ENCODE peak calls at places on chromosomes 5 and 9, in nine cellular contexts. One of them, this sample, is unnamed.

GRCh38 chr5:1724822-1725602 is 74.6 kb downstream of the MRPL36 start:
- DNase-seq in adrenal gland: peak
- DNase-seq in A549: no peak
- DNase-seq in suprapubic skin: no peak
- DNase-seq in spleen: no peak
- DNase-seq in sigmoid colon: peak
- DNase-seq in ovary: no peak
- DNase-seq in IMR-90: no peak
- DNase-seq in stomach: peak
- DNase-seq in this sample: no peak

GRCh38 chr9:100350188-100350587 is 2.6 kb downstream of the TEX10 start:
- DNase-seq in A549: no peak
- DNase-seq in sigmoid colon: no peak
- DNase-seq in IMR-90: no peak
- DNase-seq in suprapubic skin: no peak
- DNase-seq in ovary: no peak
- DNase-seq in stomach: no peak
- DNase-seq in adrenal gland: no peak
- DNase-seq in spleen: no peak
- DNase-seq in this sample: no peak

GRCh38 chr5:134240421-134240962 is 14.6 kb upstream of the PPP2CA start:
- DNase-seq in adrenal gland: peak
- DNase-seq in ovary: no peak
- DNase-seq in stomach: no peak
- DNase-seq in suprapubic skin: no peak
- DNase-seq in spleen: no peak
- DNase-seq in IMR-90: peak
- DNase-seq in sigmoid colon: no peak
- DNase-seq in A549: peak
- DNase-seq in this sample: no peak

GRCh38 chr9:34158362-34158869 is 20.4 kb upstream of the UBAP1 start:
- DNase-seq in adrenal gland: no peak
- DNase-seq in spleen: peak
- DNase-seq in stomach: no peak
- DNase-seq in sigmoid colon: no peak
- DNase-seq in IMR-90: peak
- DNase-seq in suprapubic skin: no peak
- DNase-seq in ovary: no peak
- DNase-seq in A549: peak
- DNase-seq in this sample: no peak

GRCh38 chr5:172188033-172188892 is at the start of gene STK10:
- DNase-seq in stomach: peak
- DNase-seq in adrenal gland: peak
- DNase-seq in ovary: peak
- DNase-seq in suprapubic skin: peak
- DNase-seq in IMR-90: peak
- DNase-seq in spleen: peak
- DNase-seq in A549: peak
- DNase-seq in sigmoid colon: peak
- DNase-seq in this sample: peak

GRCh38 chr5:155953335-155953734 is 373.6 kb upstream of the SGCD start:
- DNase-seq in adrenal gland: no peak
- DNase-seq in A549: no peak
- DNase-seq in sigmoid colon: no peak
- DNase-seq in stomach: no peak
- DNase-seq in spleen: no peak
- DNase-seq in suprapubic skin: no peak
- DNase-seq in IMR-90: peak
- DNase-seq in ovary: no peak
- DNase-seq in this sample: no peak

GRCh38 chr5:140791111-140791510 is 3.5 kb upstream of the PCDHA2 start:
- DNase-seq in suprapubic skin: no peak
- DNase-seq in spleen: no peak
- DNase-seq in A549: no peak
- DNase-seq in ovary: no peak
- DNase-seq in stomach: no peak
- DNase-seq in adrenal gland: no peak
- DNase-seq in IMR-90: no peak
- DNase-seq in sigmoid colon: no peak
- DNase-seq in this sample: no peak

GRCh38 chr9:14806941-14807340 is 84.4 kb upstream of the CER1 start:
- DNase-seq in adrenal gland: no peak
- DNase-seq in sigmoid colon: no peak
- DNase-seq in suprapubic skin: no peak
- DNase-seq in spleen: no peak
- DNase-seq in ovary: no peak
- DNase-seq in IMR-90: no peak
- DNase-seq in A549: no peak
- DNase-seq in stomach: no peak
- DNase-seq in this sample: no peak

GRCh38 chr9:133566817-133567216 is 32.3 kb downstream of the ADAMTSL2 start:
- DNase-seq in sigmoid colon: no peak
- DNase-seq in stomach: no peak
- DNase-seq in A549: no peak
- DNase-seq in ovary: no peak
- DNase-seq in adrenal gland: no peak
- DNase-seq in spleen: no peak
- DNase-seq in IMR-90: no peak
- DNase-seq in suprapubic skin: no peak
- DNase-seq in this sample: no peak

GRCh38 chr9:132439153-132439552 is 29.1 kb downstream of the CFAP77 start:
- DNase-seq in spleen: no peak
- DNase-seq in ovary: no peak
- DNase-seq in sigmoid colon: no peak
- DNase-seq in A549: no peak
- DNase-seq in stomach: no peak
- DNase-seq in adrenal gland: no peak
- DNase-seq in IMR-90: no peak
- DNase-seq in suprapubic skin: no peak
- DNase-seq in this sample: no peak

GRCh38 chr5:136064510-136064909 is 35.7 kb downstream of the TGFBI start:
- DNase-seq in ovary: no peak
- DNase-seq in adrenal gland: peak
- DNase-seq in A549: no peak
- DNase-seq in spleen: no peak
- DNase-seq in stomach: no peak
- DNase-seq in sigmoid colon: no peak
- DNase-seq in suprapubic skin: no peak
- DNase-seq in IMR-90: no peak
- DNase-seq in this sample: no peak

GRCh38 chr9:136400038-136400834 is at the start of gene SNAPC4:
- DNase-seq in A549: peak
- DNase-seq in spleen: peak
- DNase-seq in IMR-90: peak
- DNase-seq in ovary: peak
- DNase-seq in suprapubic skin: peak
- DNase-seq in sigmoid colon: peak
- DNase-seq in stomach: peak
- DNase-seq in adrenal gland: peak
- DNase-seq in this sample: peak

GRCh38 chr9:95719354-95719753 is 156.1 kb upstream of the ERCC6L2 start:
- DNase-seq in sigmoid colon: no peak
- DNase-seq in ovary: no peak
- DNase-seq in suprapubic skin: no peak
- DNase-seq in stomach: no peak
- DNase-seq in A549: no peak
- DNase-seq in IMR-90: no peak
- DNase-seq in adrenal gland: no peak
- DNase-seq in spleen: no peak
- DNase-seq in this sample: no peak

GRCh38 chr9:95721132-95721531 is 154.4 kb upstream of the ERCC6L2 start:
- DNase-seq in stomach: peak
- DNase-seq in ovary: no peak
- DNase-seq in adrenal gland: no peak
- DNase-seq in IMR-90: no peak
- DNase-seq in suprapubic skin: no peak
- DNase-seq in A549: no peak
- DNase-seq in sigmoid colon: no peak
- DNase-seq in spleen: no peak
- DNase-seq in this sample: no peak

GRCh38 chr9:95720496-95720895 is 155.0 kb upstream of the ERCC6L2 start:
- DNase-seq in stomach: no peak
- DNase-seq in sigmoid colon: no peak
- DNase-seq in adrenal gland: no peak
- DNase-seq in IMR-90: no peak
- DNase-seq in suprapubic skin: no peak
- DNase-seq in A549: no peak
- DNase-seq in spleen: no peak
- DNase-seq in ovary: no peak
- DNase-seq in this sample: no peak

GRCh38 chr9:95724253-95724991 is 151.1 kb upstream of the ERCC6L2 start:
- DNase-seq in IMR-90: no peak
- DNase-seq in suprapubic skin: no peak
- DNase-seq in sigmoid colon: no peak
- DNase-seq in stomach: no peak
- DNase-seq in ovary: no peak
- DNase-seq in A549: no peak
- DNase-seq in spleen: no peak
- DNase-seq in adrenal gland: no peak
- DNase-seq in this sample: peak

DNA sequence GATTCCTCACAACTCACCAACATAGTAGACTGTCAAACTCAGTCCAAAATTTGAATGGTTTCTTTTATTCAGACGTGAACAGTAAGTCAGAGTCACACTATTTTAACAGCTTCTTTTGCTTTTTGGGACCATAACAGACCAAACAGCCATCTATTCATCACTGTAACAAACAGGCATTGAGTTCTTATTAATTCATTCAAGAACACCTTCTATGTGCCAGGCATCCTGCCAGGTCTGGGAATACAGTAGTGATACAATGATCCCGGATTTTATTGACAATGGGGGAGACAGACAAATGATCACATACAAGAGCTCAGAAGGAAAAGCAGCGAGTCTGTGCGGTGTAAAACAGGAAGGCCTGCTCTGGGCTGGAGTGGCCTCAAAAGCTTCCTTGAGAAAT is 153.3 kb upstream of the ERCC6L2 start:
- DNase-seq in sigmoid colon: no peak
- DNase-seq in stomach: peak
- DNase-seq in spleen: no peak
- DNase-seq in suprapubic skin: no peak
- DNase-seq in A549: no peak
- DNase-seq in ovary: no peak
- DNase-seq in adrenal gland: no peak
- DNase-seq in IMR-90: no peak
- DNase-seq in this sample: no peak
- TF ChIP-seq POLR2A in sigmoid colon: no peak
- TF ChIP-seq POLR2A in stomach: no peak
- TF ChIP-seq POLR2A in spleen: no peak
- TF ChIP-seq POLR2A in suprapubic skin: no peak
- TF ChIP-seq POLR2A in A549: no peak
- TF ChIP-seq POLR2A in ovary: no peak
- TF ChIP-seq POLR2A in adrenal gland: no peak
- TF ChIP-seq POLR2A in IMR-90: no peak
- TF ChIP-seq POLR2A in this sample: no peak

GRCh38 chr9:134811673-134812668 is 68.6 kb upstream of the FCN2 start:
- DNase-seq in sigmoid colon: no peak
- DNase-seq in stomach: no peak
- DNase-seq in adrenal gland: no peak
- DNase-seq in A549: no peak
- DNase-seq in ovary: no peak
- DNase-seq in spleen: no peak
- DNase-seq in IMR-90: peak
- DNase-seq in suprapubic skin: no peak
- DNase-seq in this sample: no peak

GRCh38 chr9:134808393-134808792 is 72.2 kb upstream of the FCN2 start:
- DNase-seq in ovary: no peak
- DNase-seq in sigmoid colon: no peak
- DNase-seq in spleen: no peak
- DNase-seq in stomach: no peak
- DNase-seq in IMR-90: no peak
- DNase-seq in A549: no peak
- DNase-seq in suprapubic skin: no peak
- DNase-seq in adrenal gland: no peak
- DNase-seq in this sample: no peak

GRCh38 chr9:134809296-134809695 is 71.3 kb upstream of the FCN2 start:
- DNase-seq in ovary: no peak
- DNase-seq in IMR-90: no peak
- DNase-seq in suprapubic skin: no peak
- DNase-seq in A549: no peak
- DNase-seq in sigmoid colon: no peak
- DNase-seq in spleen: no peak
- DNase-seq in adrenal gland: no peak
- DNase-seq in stomach: no peak
- DNase-seq in this sample: no peak

GRCh38 chr9:134813841-134814240 is 66.8 kb upstream of the FCN2 start:
- DNase-seq in ovary: no peak
- DNase-seq in spleen: no peak
- DNase-seq in stomach: no peak
- DNase-seq in sigmoid colon: no peak
- DNase-seq in suprapubic skin: no peak
- DNase-seq in A549: no peak
- DNase-seq in adrenal gland: no peak
- DNase-seq in IMR-90: no peak
- DNase-seq in this sample: no peak

GRCh38 chr9:134811079-134811672 is 69.4 kb upstream of the FCN2 start:
- DNase-seq in IMR-90: no peak
- DNase-seq in adrenal gland: no peak
- DNase-seq in A549: no peak
- DNase-seq in sigmoid colon: no peak
- DNase-seq in stomach: no peak
- DNase-seq in ovary: no peak
- DNase-seq in spleen: no peak
- DNase-seq in suprapubic skin: no peak
- DNase-seq in this sample: no peak
- TF ChIP-seq CTCF in IMR-90: no peak
- TF ChIP-seq CTCF in adrenal gland: no peak
- TF ChIP-seq CTCF in A549: no peak
- TF ChIP-seq CTCF in sigmoid colon: no peak
- TF ChIP-seq CTCF in stomach: no peak
- TF ChIP-seq CTCF in ovary: no peak
- TF ChIP-seq CTCF in spleen: no peak
- TF ChIP-seq CTCF in suprapubic skin: no peak
- TF ChIP-seq CTCF in this sample: no peak

DNA sequence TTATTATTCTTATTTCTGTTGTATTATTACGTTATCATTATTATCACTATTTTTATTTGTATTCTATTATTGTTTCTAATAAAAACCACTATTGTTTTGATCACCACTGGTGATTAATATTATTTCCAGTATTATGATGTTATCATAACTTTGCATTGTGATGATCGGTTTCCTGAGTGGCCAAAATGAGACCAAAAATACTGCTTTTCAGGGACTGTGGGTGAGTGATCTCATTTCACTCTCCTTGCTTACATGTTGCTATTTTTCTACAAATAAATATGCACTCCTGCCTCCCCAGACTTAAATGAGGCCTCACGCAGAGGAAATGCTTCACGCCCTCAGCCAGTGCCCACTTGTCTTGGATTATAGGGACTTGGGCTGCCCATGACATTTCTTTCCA is 78.4 kb downstream of the LRSAM1 start:
- DNase-seq in stomach: no peak
- DNase-seq in ovary: no peak
- DNase-seq in spleen: no peak
- DNase-seq in adrenal gland: no peak
- DNase-seq in sigmoid colon: no peak
- DNase-seq in IMR-90: no peak
- DNase-seq in suprapubic skin: no peak
- DNase-seq in A549: no peak
- DNase-seq in this sample: no peak
- H3K27ac ChIP-seq in stomach: peak
- H3K27ac ChIP-seq in ovary: peak
- H3K27ac ChIP-seq in spleen: peak
- H3K27ac ChIP-seq in adrenal gland: no peak
- H3K27ac ChIP-seq in sigmoid colon: peak
- H3K27ac ChIP-seq in IMR-90: no peak
- H3K27ac ChIP-seq in suprapubic skin: peak
- H3K27ac ChIP-seq in A549: peak
- H3K27ac ChIP-seq in this sample: no peak

GRCh38 chr5:32109236-32109635 is 64.9 kb downstream of the GOLPH3 start:
- DNase-seq in sigmoid colon: no peak
- DNase-seq in adrenal gland: peak
- DNase-seq in suprapubic skin: no peak
- DNase-seq in IMR-90: peak
- DNase-seq in stomach: no peak
- DNase-seq in A549: no peak
- DNase-seq in ovary: no peak
- DNase-seq in spleen: no peak
- DNase-seq in this sample: no peak
- TF ChIP-seq POLR2A in sigmoid colon: no peak
- TF ChIP-seq POLR2A in adrenal gland: no peak
- TF ChIP-seq POLR2A in suprapubic skin: no peak
- TF ChIP-seq POLR2A in IMR-90: no peak
- TF ChIP-seq POLR2A in stomach: no peak
- TF ChIP-seq POLR2A in A549: no peak
- TF ChIP-seq POLR2A in ovary: no peak
- TF ChIP-seq POLR2A in spleen: no peak
- TF ChIP-seq POLR2A in this sample: no peak